ENCODE peak calls at places on chromosomes 4 and X, in seven cellular contexts. One of them, this sample, is unnamed.

GRCh38 chrX:102517331-102517730 is 792 bp upstream of the TMSB15A start:
- DNase-seq in HepG2: no peak
- DNase-seq in K562: peak
- DNase-seq in SK-N-SH: peak
- DNase-seq in HCT116: no peak
- DNase-seq in H1: no peak
- DNase-seq in GM12878: no peak
- DNase-seq in this sample: no peak

GRCh38 chr4:153909672-153910071 is 120.8 kb upstream of the SFRP2 start:
- DNase-seq in HepG2: no peak
- DNase-seq in K562: no peak
- DNase-seq in SK-N-SH: no peak
- DNase-seq in HCT116: no peak
- DNase-seq in H1: no peak
- DNase-seq in GM12878: no peak
- DNase-seq in this sample: no peak

GRCh38 chrX:155027509-155028066 is 944 bp downstream of the FUNDC2 start:
- DNase-seq in HepG2: peak
- DNase-seq in K562: peak
- DNase-seq in SK-N-SH: no peak
- DNase-seq in HCT116: peak
- DNase-seq in H1: no peak
- DNase-seq in GM12878: no peak
- DNase-seq in this sample: peak

GRCh38 chrX:129825746-129826505 is 17.8 kb downstream of the ZDHHC9 start:
- DNase-seq in HepG2: peak
- DNase-seq in K562: no peak
- DNase-seq in SK-N-SH: no peak
- DNase-seq in HCT116: no peak
- DNase-seq in H1: no peak
- DNase-seq in GM12878: no peak
- DNase-seq in this sample: no peak

GRCh38 chr4:155207534-155208257 is 740 bp upstream of the NPY2R start:
- DNase-seq in HepG2: no peak
- DNase-seq in K562: no peak
- DNase-seq in SK-N-SH: peak
- DNase-seq in HCT116: no peak
- DNase-seq in H1: peak
- DNase-seq in GM12878: no peak
- DNase-seq in this sample: peak

GRCh38 chr4:52890401-52890791 is 28.3 kb downstream of the RASL11B start:
- DNase-seq in HepG2: no peak
- DNase-seq in K562: no peak
- DNase-seq in SK-N-SH: no peak
- DNase-seq in HCT116: no peak
- DNase-seq in H1: no peak
- DNase-seq in GM12878: no peak
- DNase-seq in this sample: no peak

GRCh38 chrX:67094061-67094460 is 449.8 kb upstream of the AR start:
- DNase-seq in HepG2: no peak
- DNase-seq in K562: no peak
- DNase-seq in SK-N-SH: no peak
- DNase-seq in HCT116: no peak
- DNase-seq in H1: peak
- DNase-seq in GM12878: no peak
- DNase-seq in this sample: no peak

GRCh38 chrX:150365953-150366911 is 3.1 kb downstream of the MAMLD1 start:
- DNase-seq in HepG2: no peak
- DNase-seq in K562: peak
- DNase-seq in SK-N-SH: no peak
- DNase-seq in HCT116: no peak
- DNase-seq in H1: no peak
- DNase-seq in GM12878: no peak
- DNase-seq in this sample: no peak

GRCh38 chrX:65601126-65601525 is 66.3 kb upstream of the MSN start:
- DNase-seq in HepG2: no peak
- DNase-seq in K562: no peak
- DNase-seq in SK-N-SH: no peak
- DNase-seq in HCT116: no peak
- DNase-seq in H1: no peak
- DNase-seq in GM12878: no peak
- DNase-seq in this sample: no peak

GRCh38 chr4:53777244-53777984 is 186.1 kb upstream of the LNX1 start:
- DNase-seq in HepG2: no peak
- DNase-seq in K562: no peak
- DNase-seq in SK-N-SH: no peak
- DNase-seq in HCT116: no peak
- DNase-seq in H1: no peak
- DNase-seq in GM12878: no peak
- DNase-seq in this sample: no peak

GRCh38 chr4:147479817-147480216 is 1.1 kb upstream of the EDNRA start:
- DNase-seq in HepG2: no peak
- DNase-seq in K562: no peak
- DNase-seq in SK-N-SH: no peak
- DNase-seq in HCT116: no peak
- DNase-seq in H1: no peak
- DNase-seq in GM12878: no peak
- DNase-seq in this sample: no peak

GRCh38 chr4:98181815-98182214 is 38.5 kb upstream of the STPG2 start:
- DNase-seq in HepG2: no peak
- DNase-seq in K562: no peak
- DNase-seq in SK-N-SH: no peak
- DNase-seq in HCT116: no peak
- DNase-seq in H1: no peak
- DNase-seq in GM12878: no peak
- DNase-seq in this sample: peak

GRCh38 chr4:10639100-10639499 is 45.5 kb downstream of the CLNK start:
- DNase-seq in HepG2: no peak
- DNase-seq in K562: no peak
- DNase-seq in SK-N-SH: no peak
- DNase-seq in HCT116: no peak
- DNase-seq in H1: no peak
- DNase-seq in GM12878: no peak
- DNase-seq in this sample: no peak

GRCh38 chr4:32858971-32859370 is 2138.8 kb downstream of the PCDH7 start:
- DNase-seq in HepG2: no peak
- DNase-seq in K562: no peak
- DNase-seq in SK-N-SH: no peak
- DNase-seq in HCT116: peak
- DNase-seq in H1: no peak
- DNase-seq in GM12878: no peak
- DNase-seq in this sample: no peak

GRCh38 chr4:95439896-95440295 is 108.9 kb downstream of the UNC5C start:
- DNase-seq in HepG2: no peak
- DNase-seq in K562: no peak
- DNase-seq in SK-N-SH: no peak
- DNase-seq in HCT116: no peak
- DNase-seq in H1: no peak
- DNase-seq in GM12878: no peak
- DNase-seq in this sample: no peak

GRCh38 chr4:8403981-8404380 is 36.5 kb downstream of the ACOX3 start:
- DNase-seq in HepG2: no peak
- DNase-seq in K562: no peak
- DNase-seq in SK-N-SH: peak
- DNase-seq in HCT116: no peak
- DNase-seq in H1: no peak
- DNase-seq in GM12878: no peak
- DNase-seq in this sample: no peak

GRCh38 chr4:84875636-84876371 is 90.7 kb downstream of the WDFY3 start:
- DNase-seq in HepG2: no peak
- DNase-seq in K562: peak
- DNase-seq in SK-N-SH: no peak
- DNase-seq in HCT116: no peak
- DNase-seq in H1: no peak
- DNase-seq in GM12878: no peak
- DNase-seq in this sample: no peak

GRCh38 chr4:152103181-152103901 is 342.5 kb upstream of the GATB start:
- DNase-seq in HepG2: no peak
- DNase-seq in K562: no peak
- DNase-seq in SK-N-SH: no peak
- DNase-seq in HCT116: no peak
- DNase-seq in H1: no peak
- DNase-seq in GM12878: no peak
- DNase-seq in this sample: no peak

GRCh38 chrX:132336172-132336571 is 116.9 kb upstream of the RAP2C start:
- DNase-seq in HepG2: peak
- DNase-seq in K562: no peak
- DNase-seq in SK-N-SH: no peak
- DNase-seq in HCT116: no peak
- DNase-seq in H1: no peak
- DNase-seq in GM12878: no peak
- DNase-seq in this sample: no peak

GRCh38 chr4:58749206-58749605 is 1639.0 kb upstream of the IGFBP7 start:
- DNase-seq in HepG2: peak
- DNase-seq in K562: no peak
- DNase-seq in SK-N-SH: no peak
- DNase-seq in HCT116: no peak
- DNase-seq in H1: no peak
- DNase-seq in GM12878: no peak
- DNase-seq in this sample: no peak

GRCh38 chr4:140818433-140818832 is 62.2 kb upstream of the TBC1D9 start:
- DNase-seq in HepG2: no peak
- DNase-seq in K562: no peak
- DNase-seq in SK-N-SH: no peak
- DNase-seq in HCT116: no peak
- DNase-seq in H1: no peak
- DNase-seq in GM12878: no peak
- DNase-seq in this sample: no peak

GRCh38 chrX:146881521-146881920 is 67.0 kb upstream of the CXorf51A start:
- DNase-seq in HepG2: no peak
- DNase-seq in K562: no peak
- DNase-seq in SK-N-SH: no peak
- DNase-seq in HCT116: no peak
- DNase-seq in H1: no peak
- DNase-seq in GM12878: no peak
- DNase-seq in this sample: no peak

GRCh38 chr4:5528108-5528507 is 180.3 kb downstream of the EVC2 start:
- DNase-seq in HepG2: no peak
- DNase-seq in K562: no peak
- DNase-seq in SK-N-SH: no peak
- DNase-seq in HCT116: no peak
- DNase-seq in H1: no peak
- DNase-seq in GM12878: no peak
- DNase-seq in this sample: no peak

GRCh38 chrX:8289523-8289922 is 118.5 kb upstream of the VCX2 start:
- DNase-seq in HepG2: no peak
- DNase-seq in K562: no peak
- DNase-seq in SK-N-SH: no peak
- DNase-seq in HCT116: no peak
- DNase-seq in H1: no peak
- DNase-seq in GM12878: no peak
- DNase-seq in this sample: no peak

GRCh38 chr4:164648151-164648848 is 105.6 kb upstream of the SMIM31 start:
- DNase-seq in HepG2: no peak
- DNase-seq in K562: no peak
- DNase-seq in SK-N-SH: no peak
- DNase-seq in HCT116: peak
- DNase-seq in H1: no peak
- DNase-seq in GM12878: no peak
- DNase-seq in this sample: no peak

DNA sequence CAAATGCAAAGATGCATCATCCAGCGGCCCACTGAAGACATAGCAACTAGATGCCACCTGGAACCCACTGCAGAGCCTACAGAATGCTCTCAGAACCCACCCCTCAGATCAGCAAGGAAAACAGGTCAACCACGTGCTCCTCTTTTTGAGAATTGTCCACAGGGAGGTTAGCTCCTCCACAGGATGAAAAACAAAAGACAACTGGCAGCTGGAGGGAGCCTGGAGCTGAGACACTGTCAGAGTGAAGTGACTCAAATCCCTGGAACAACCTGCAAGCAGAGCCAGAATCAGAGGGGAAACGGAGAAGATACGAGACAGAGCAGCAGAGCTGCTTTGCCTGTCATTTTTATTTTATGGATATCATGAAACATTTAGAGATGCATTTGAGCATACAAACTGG is 277.6 kb downstream of the GASK1B start:
- DNase-seq in HepG2: no peak
- DNase-seq in K562: no peak
- DNase-seq in SK-N-SH: no peak
- DNase-seq in HCT116: no peak
- DNase-seq in H1: no peak
- DNase-seq in GM12878: no peak
- DNase-seq in this sample: no peak
- TF ChIP-seq JUND in HepG2: no peak
- TF ChIP-seq JUND in K562: no peak
- TF ChIP-seq JUND in SK-N-SH: no peak
- TF ChIP-seq JUND in HCT116: no peak
- TF ChIP-seq JUND in H1: no peak
- TF ChIP-seq JUND in GM12878: no peak
- TF ChIP-seq JUND in this sample: no peak

GRCh38 chrX:97332963-97333362 is 449.3 kb downstream of the RPA4 start:
- DNase-seq in HepG2: no peak
- DNase-seq in K562: no peak
- DNase-seq in SK-N-SH: no peak
- DNase-seq in HCT116: no peak
- DNase-seq in H1: no peak
- DNase-seq in GM12878: no peak
- DNase-seq in this sample: no peak
- TF ChIP-seq JUND in HepG2: no peak
- TF ChIP-seq JUND in K562: no peak
- TF ChIP-seq JUND in SK-N-SH: no peak
- TF ChIP-seq JUND in HCT116: no peak
- TF ChIP-seq JUND in H1: no peak
- TF ChIP-seq JUND in GM12878: no peak
- TF ChIP-seq JUND in this sample: no peak

GRCh38 chrX:139106111-139106510 is 394.6 kb upstream of the FGF13 start:
- DNase-seq in HepG2: no peak
- DNase-seq in K562: no peak
- DNase-seq in SK-N-SH: no peak
- DNase-seq in HCT116: no peak
- DNase-seq in H1: no peak
- DNase-seq in GM12878: no peak
- DNase-seq in this sample: no peak
- TF ChIP-seq JUND in HepG2: no peak
- TF ChIP-seq JUND in K562: no peak
- TF ChIP-seq JUND in SK-N-SH: no peak
- TF ChIP-seq JUND in HCT116: no peak
- TF ChIP-seq JUND in H1: no peak
- TF ChIP-seq JUND in GM12878: no peak
- TF ChIP-seq JUND in this sample: no peak

DNA sequence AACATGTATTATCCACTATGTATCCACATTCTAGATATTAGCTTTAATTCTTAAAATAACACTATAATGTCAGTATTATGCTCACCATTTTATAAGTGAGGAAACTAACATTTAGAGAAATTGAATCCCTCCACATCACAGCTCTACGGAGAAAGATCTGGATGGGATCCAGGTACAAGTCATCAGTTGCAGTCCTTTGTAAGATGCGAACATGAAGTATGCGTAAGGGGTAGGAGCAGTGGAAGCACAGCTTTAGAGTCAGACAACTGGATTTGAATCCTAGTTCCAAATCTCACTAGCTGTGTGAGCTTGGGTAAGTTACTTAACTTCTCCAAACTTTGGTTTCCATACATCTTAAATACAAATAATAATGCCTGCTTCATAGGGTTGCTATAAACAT is 162.5 kb downstream of the ATP10D start:
- DNase-seq in HepG2: no peak
- DNase-seq in K562: no peak
- DNase-seq in SK-N-SH: no peak
- DNase-seq in HCT116: no peak
- DNase-seq in H1: no peak
- DNase-seq in GM12878: no peak
- DNase-seq in this sample: no peak
- TF ChIP-seq JUND in HepG2: no peak
- TF ChIP-seq JUND in K562: no peak
- TF ChIP-seq JUND in SK-N-SH: no peak
- TF ChIP-seq JUND in HCT116: no peak
- TF ChIP-seq JUND in H1: no peak
- TF ChIP-seq JUND in GM12878: no peak
- TF ChIP-seq JUND in this sample: no peak

This sample was measured in T47D.